ENCODE peak calls at places on chromosome 3, in six cellular contexts. D, T, V, P, U and I are unnamed samples.

GRCh38 chr3:197974016-197974415 is 14.0 kb downstream of the LMLN start:
- DNase-seq in D (no peak), T (no peak), V (no peak), P (no peak), U (no peak), I (no peak)

GRCh38 chr3:101643861-101644613 is 32.9 kb downstream of the ZBTB11 start:
- DNase-seq in D (peak), T (no peak), V (no peak), P (no peak), U (no peak), I (no peak)

GRCh38 chr3:155934215-155934614 is 63.8 kb downstream of the GMPS start:
- DNase-seq in D (no peak), T (no peak), V (no peak), P (no peak), U (no peak), I (peak)

GRCh38 chr3:32337501-32337900 is 54.2 kb upstream of the CMTM7 start:
- DNase-seq in D (no peak), T (no peak), V (no peak), P (no peak), U (no peak), I (no peak)

GRCh38 chr3:23701711-23702110 is 104.0 kb upstream of the UBE2E1 start:
- DNase-seq in D (no peak), T (no peak), V (no peak), P (no peak), U (no peak), I (peak)

GRCh38 chr3:132161608-132162007 is 126.8 kb upstream of the CPNE4 start:
- DNase-seq in D (no peak), T (no peak), V (no peak), P (no peak), U (no peak), I (no peak)

GRCh38 chr3:61725851-61726333 is 164.5 kb downstream of the PTPRG start:
- DNase-seq in D (peak), T (no peak), V (no peak), P (peak), U (no peak), I (no peak)

GRCh38 chr3:132756108-132756650 is 34.0 kb upstream of the NPHP3 start:
- DNase-seq in D (no peak), T (no peak), V (peak), P (no peak), U (no peak), I (no peak)

GRCh38 chr3:53320697-53321096 is 26.6 kb downstream of the DCP1A start:
- DNase-seq in D (no peak), T (no peak), V (no peak), P (no peak), U (no peak), I (no peak)

GRCh38 chr3:49703443-49703927 is 14.1 kb downstream of the RNF123 start:
- DNase-seq in D (peak), T (peak), V (peak), P (peak), U (no peak), I (peak)

GRCh38 chr3:112774293-112774926 is 72.3 kb downstream of the CD200R1L start:
- DNase-seq in D (no peak), T (no peak), V (no peak), P (no peak), U (no peak), I (no peak)

GRCh38 chr3:156978471-156978961 is 152.4 kb downstream of the LEKR1 start:
- DNase-seq in D (no peak), T (no peak), V (no peak), P (no peak), U (peak), I (no peak)

GRCh38 chr3:159929181-159929893 is 59.3 kb upstream of the IL12A start:
- DNase-seq in D (no peak), T (no peak), V (peak), P (peak), U (no peak), I (peak)

GRCh38 chr3:192816274-192816853 is 89.0 kb upstream of the FGF12 start:
- DNase-seq in D (peak), T (peak), V (peak), P (peak), U (no peak), I (peak)

GRCh38 chr3:60953406-60953805 is 297.8 kb downstream of the FHIT start:
- DNase-seq in D (no peak), T (no peak), V (no peak), P (no peak), U (no peak), I (no peak)

GRCh38 chr3:149589332-149589731 is 68.5 kb downstream of the WWTR1 start:
- DNase-seq in D (no peak), T (no peak), V (no peak), P (no peak), U (no peak), I (no peak)

GRCh38 chr3:21729888-21730459 is 21.0 kb downstream of the ZNF385D start:
- DNase-seq in D (no peak), T (no peak), V (no peak), P (no peak), U (no peak), I (no peak)

GRCh38 chr3:17518189-17519059 is 224.0 kb downstream of the TBC1D5 start:
- DNase-seq in D (no peak), T (no peak), V (no peak), P (no peak), U (no peak), I (no peak)

GRCh38 chr3:133980035-133980434 is 49.7 kb downstream of the SLCO2A1 start:
- DNase-seq in D (no peak), T (no peak), V (no peak), P (no peak), U (no peak), I (no peak)

GRCh38 chr3:100089802-100090668 is 24.3 kb downstream of the FILIP1L start:
- DNase-seq in D (peak), T (no peak), V (peak), P (peak), U (no peak), I (peak)

GRCh38 chr3:37852097-37852496 is 9.6 kb upstream of the CTDSPL start:
- DNase-seq in D (no peak), T (no peak), V (no peak), P (no peak), U (no peak), I (no peak)

GRCh38 chr3:71360694-71361093 is 222.8 kb downstream of the FOXP1 start:
- DNase-seq in D (no peak), T (no peak), V (no peak), P (no peak), U (no peak), I (no peak)

GRCh38 chr3:96966181-96966929 is 152.0 kb downstream of the EPHA6 start:
- DNase-seq in D (no peak), T (no peak), V (no peak), P (no peak), U (no peak), I (no peak)

GRCh38 chr3:185733980-185734724 is 90.7 kb downstream of the IGF2BP2 start:
- DNase-seq in D (peak), T (peak), V (peak), P (peak), U (no peak), I (peak)

GRCh38 chr3:43758826-43759225 is 68.1 kb downstream of the ABHD5 start:
- DNase-seq in D (no peak), T (no peak), V (no peak), P (no peak), U (no peak), I (no peak)

GRCh38 chr3:151135548-151136337 is 50.3 kb downstream of the MED12L start:
- DNase-seq in D (no peak), T (no peak), V (peak), P (no peak), U (no peak), I (peak)

GRCh38 chr3:55746808-55747413 is 259.8 kb upstream of the WNT5A start:
- DNase-seq in D (no peak), T (peak), V (no peak), P (no peak), U (no peak), I (peak)

GRCh38 chr3:112752092-112752512 is 94.6 kb downstream of the CD200R1L start:
- DNase-seq in D (no peak), T (no peak), V (no peak), P (no peak), U (no peak), I (no peak)

GRCh38 chr3:58351920-58352319 is 19.2 kb downstream of the PXK start:
- DNase-seq in D (no peak), T (peak), V (no peak), P (no peak), U (no peak), I (no peak)

GRCh38 chr3:127684871-127685707 is 12.3 kb downstream of the ABTB1 start:
- DNase-seq in D (no peak), T (no peak), V (no peak), P (no peak), U (no peak), I (no peak)

GRCh38 chr3:152375546-152375945 is 106.8 kb downstream of the MBNL1 start:
- DNase-seq in D (no peak), T (no peak), V (no peak), P (no peak), U (no peak), I (no peak)

GRCh38 chr3:18982920-18983319 is 165.4 kb upstream of the KCNH8 start:
- DNase-seq in D (no peak), T (no peak), V (no peak), P (no peak), U (no peak), I (peak)

GRCh38 chr3:66542153-66542552 is 41.3 kb upstream of the LRIG1 start:
- DNase-seq in D (no peak), T (no peak), V (no peak), P (no peak), U (no peak), I (no peak)

DNA sequence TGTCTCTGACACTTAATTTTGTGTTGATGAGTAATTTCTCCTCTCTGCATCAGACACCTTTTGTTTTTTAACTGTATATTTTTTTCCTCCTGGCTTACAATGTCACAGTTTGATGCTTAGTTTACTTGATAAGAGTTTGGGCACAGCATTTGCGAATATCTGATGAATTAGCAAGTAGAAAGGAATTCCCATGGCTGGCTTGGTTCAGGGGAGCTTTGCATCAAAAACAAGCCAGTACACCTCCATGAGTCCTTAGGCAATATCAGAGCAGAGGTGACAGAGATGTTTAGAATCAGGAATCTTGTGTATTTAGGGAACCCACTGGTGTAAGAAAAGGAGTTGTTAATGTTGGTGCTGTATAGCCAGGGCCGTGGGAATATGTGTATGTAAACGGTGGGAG is 9.3 kb downstream of the ARHGEF26 start:
- DNase-seq in D (no peak), T (no peak), V (no peak), P (no peak), U (no peak), I (no peak)
- TF ChIP-seq JUND in D (no peak), T (no peak), V (no peak), P (no peak), U (no peak), I (no peak)

GRCh38 chr3:129271674-129272073 is 7.0 kb upstream of the HMCES start:
- DNase-seq in D (no peak), T (no peak), V (no peak), P (no peak), U (no peak), I (no peak)
- TF ChIP-seq JUND in D (no peak), T (no peak), V (no peak), P (no peak), U (no peak), I (no peak)

GRCh38 chr3:78919021-78919755 is 848.6 kb downstream of the ROBO1 start:
- DNase-seq in D (no peak), T (no peak), V (no peak), P (peak), U (peak), I (no peak)
- TF ChIP-seq JUND in D (no peak), T (no peak), V (no peak), P (no peak), U (no peak), I (no peak)

GRCh38 chr3:175743733-175744400 is 884.7 kb downstream of the NAALADL2 start:
- DNase-seq in D (no peak), T (no peak), V (no peak), P (no peak), U (no peak), I (no peak)
- TF ChIP-seq JUND in D (peak), T (peak), V (no peak), P (no peak), U (no peak), I (no peak)

GRCh38 chr3:105093853-105094252 is 272.9 kb upstream of the ALCAM start:
- DNase-seq in D (no peak), T (no peak), V (no peak), P (no peak), U (no peak), I (no peak)

GRCh38 chr3:105093371-105093770 is 273.3 kb upstream of the ALCAM start:
- DNase-seq in D (no peak), T (no peak), V (no peak), P (no peak), U (no peak), I (no peak)

GRCh38 chr3:105094588-105094987 is 272.1 kb upstream of the ALCAM start:
- DNase-seq in D (no peak), T (no peak), V (no peak), P (no peak), U (no peak), I (no peak)
- TF ChIP-seq JUND in D (no peak), T (no peak), V (no peak), P (no peak), U (no peak), I (no peak)

GRCh38 chr3:139353920-139354556 is 10.2 kb downstream of the MRPS22 start:
- DNase-seq in D (peak), T (peak), V (peak), P (peak), U (no peak), I (peak)
- TF ChIP-seq JUND in D (no peak), T (no peak), V (peak), P (no peak), U (no peak), I (no peak)

GRCh38 chr3:14042680-14043079 is 82.0 kb downstream of the CHCHD4 start:
- DNase-seq in D (no peak), T (no peak), V (no peak), P (no peak), U (no peak), I (no peak)
- TF ChIP-seq JUND in D (no peak), T (no peak), V (no peak), P (no peak), U (no peak), I (no peak)

GRCh38 chr3:88262527-88262926 is 112.8 kb downstream of the C3orf38 start:
- DNase-seq in D (no peak), T (no peak), V (no peak), P (no peak), U (no peak), I (no peak)

GRCh38 chr3:88267847-88268246 is 118.1 kb downstream of the C3orf38 start:
- DNase-seq in D (no peak), T (no peak), V (no peak), P (no peak), U (no peak), I (no peak)

GRCh38 chr3:88263417-88264116 is 113.8 kb downstream of the C3orf38 start:
- DNase-seq in D (no peak), T (no peak), V (no peak), P (no peak), U (no peak), I (no peak)
- TF ChIP-seq JUND in D (no peak), T (no peak), V (no peak), P (no peak), U (no peak), I (no peak)